ENCODE peak calls at places on chromosomes 6 and 20, in four cellular contexts. H is ovary, U is heart right ventricle, G is GM23248. L is an unnamed sample.

GRCh38 chr6:56804996-56805395 is 149.9 kb upstream of the BEND6 start:
- DNase-seq in U (no peak), G (peak), H (no peak), L (no peak)

GRCh38 chr6:141653590-141653989 is 479.1 kb upstream of the GJE1 start:
- DNase-seq in G (peak), U (no peak), H (no peak), L (no peak)

GRCh38 chr6:3742076-3742425 is 9.5 kb downstream of the PXDC1 start:
- DNase-seq in G (no peak), U (no peak), H (no peak), L (no peak)

GRCh38 chr20:45153756-45154155 is 20.9 kb upstream of the PI3 start:
- DNase-seq in H (no peak), G (no peak), U (no peak), L (no peak)

GRCh38 chr6:83536034-83536646 is 23.8 kb downstream of the PRSS35 start:
- DNase-seq in U (no peak), G (peak), H (peak), L (no peak)

GRCh38 chr6:26555505-26556262 is 17.5 kb downstream of the HMGN4 start:
- DNase-seq in H (no peak), G (peak), U (no peak), L (no peak)

GRCh38 chr6:6688951-6689350 is 100.4 kb downstream of the LY86 start:
- DNase-seq in H (no peak), G (peak), U (no peak), L (no peak)

GRCh38 chr6:158464483-158464882 is 95.4 kb upstream of the TMEM181 start:
- DNase-seq in U (no peak), G (no peak), H (no peak), L (no peak)

GRCh38 chr6:114039835-114040234 is 68.9 kb upstream of the HDAC2 start:
- DNase-seq in H (no peak), U (no peak), G (no peak), L (no peak)

GRCh38 chr20:49821850-49822249 is 9.2 kb downstream of the SLC9A8 start:
- DNase-seq in H (no peak), U (no peak), G (peak), L (no peak)

GRCh38 chr20:17641520-17641964 is 40.5 kb downstream of the RRBP1 start:
- DNase-seq in G (no peak), U (no peak), H (no peak), L (no peak)

GRCh38 chr6:144493035-144493910 is 208.1 kb downstream of the UTRN start:
- DNase-seq in U (no peak), H (no peak), G (peak), L (no peak)

GRCh38 chr6:42724825-42725224 is 2.4 kb upstream of the PRPH2 start:
- DNase-seq in U (no peak), H (no peak), G (no peak), L (no peak)

GRCh38 chr6:117506180-117506835 is 23.8 kb downstream of the DCBLD1 start:
- DNase-seq in H (no peak), U (no peak), G (peak), L (no peak)

GRCh38 chr6:132491303-132491702 is 21.6 kb downstream of the STX7 start:
- DNase-seq in U (no peak), H (no peak), G (peak), L (no peak)

GRCh38 chr20:6051505-6051904 is 2.4 kb downstream of the LRRN4 start:
- DNase-seq in H (no peak), G (peak), U (no peak), L (peak)

GRCh38 chr6:161701051-161701450 is 427.2 kb upstream of the AGPAT4 start:
- DNase-seq in G (no peak), U (no peak), H (no peak), L (no peak)

GRCh38 chr6:98526465-98526864 is 307.9 kb upstream of the POU3F2 start:
- DNase-seq in U (no peak), H (no peak), G (no peak), L (no peak)

GRCh38 chr6:111033628-111034289 is 51.9 kb downstream of the RPF2 start:
- DNase-seq in H (no peak), G (no peak), U (no peak), L (no peak)

GRCh38 chr6:42138630-42139619 is 3.5 kb downstream of the C6orf132 start:
- DNase-seq in H (no peak), G (no peak), U (no peak), L (no peak)

GRCh38 chr6:82484001-82484400 is 120.4 kb downstream of the TPBG start:
- DNase-seq in G (no peak), H (no peak), U (no peak), L (no peak)

GRCh38 chr20:50348118-50348517 is 157.5 kb downstream of the CEBPB start:
- DNase-seq in U (no peak), G (no peak), H (no peak), L (no peak)

GRCh38 chr6:144321839-144322591 is 36.9 kb downstream of the UTRN start:
- DNase-seq in G (peak), H (no peak), U (no peak), L (no peak)

GRCh38 chr6:151014404-151015150 is 149.1 kb downstream of the MTHFD1L start:
- DNase-seq in G (peak), H (peak), U (peak), L (no peak)

GRCh38 chr6:131519670-131520436 is 53.2 kb upstream of the ARG1 start:
- DNase-seq in U (no peak), H (no peak), G (peak), L (peak)

GRCh38 chr6:125596020-125596419 is 153.4 kb upstream of the HEY2 start:
- DNase-seq in G (no peak), U (no peak), H (no peak), L (peak)

GRCh38 chr6:10465633-10466499 is 51.0 kb upstream of the TFAP2A start:
- DNase-seq in G (peak), U (no peak), H (no peak), L (no peak)

GRCh38 chr6:56787209-56787608 is 144.5 kb upstream of the DST start:
- DNase-seq in U (no peak), H (no peak), G (no peak), L (no peak)

GRCh38 chr20:62345681-62346370 is 21.3 kb downstream of the LAMA5 start:
- DNase-seq in H (no peak), G (no peak), U (peak), L (no peak)
- H3K27ac ChIP-seq in H (no peak), G (no peak), U (no peak), L (no peak)

GRCh38 chr20:62691485-62691884 is 17.2 kb upstream of the NTSR1 start:
- DNase-seq in H (no peak), G (no peak), U (no peak), L (no peak)
- H3K27ac ChIP-seq in H (no peak), G (no peak), U (no peak), L (no peak)

GRCh38 chr6:21199246-21199645 is 394.3 kb upstream of the SOX4 start:
- DNase-seq in U (no peak), G (no peak), H (no peak), L (no peak)

GRCh38 chr6:21201673-21202430 is 391.7 kb upstream of the SOX4 start:
- DNase-seq in U (no peak), G (no peak), H (no peak), L (no peak)

GRCh38 chr6:21200056-21200870 is 393.3 kb upstream of the SOX4 start:
- DNase-seq in U (no peak), H (no peak), G (no peak), L (no peak)

GRCh38 chr6:21201181-21201580 is 392.4 kb upstream of the SOX4 start:
- DNase-seq in U (no peak), H (no peak), G (no peak), L (no peak)

DNA sequence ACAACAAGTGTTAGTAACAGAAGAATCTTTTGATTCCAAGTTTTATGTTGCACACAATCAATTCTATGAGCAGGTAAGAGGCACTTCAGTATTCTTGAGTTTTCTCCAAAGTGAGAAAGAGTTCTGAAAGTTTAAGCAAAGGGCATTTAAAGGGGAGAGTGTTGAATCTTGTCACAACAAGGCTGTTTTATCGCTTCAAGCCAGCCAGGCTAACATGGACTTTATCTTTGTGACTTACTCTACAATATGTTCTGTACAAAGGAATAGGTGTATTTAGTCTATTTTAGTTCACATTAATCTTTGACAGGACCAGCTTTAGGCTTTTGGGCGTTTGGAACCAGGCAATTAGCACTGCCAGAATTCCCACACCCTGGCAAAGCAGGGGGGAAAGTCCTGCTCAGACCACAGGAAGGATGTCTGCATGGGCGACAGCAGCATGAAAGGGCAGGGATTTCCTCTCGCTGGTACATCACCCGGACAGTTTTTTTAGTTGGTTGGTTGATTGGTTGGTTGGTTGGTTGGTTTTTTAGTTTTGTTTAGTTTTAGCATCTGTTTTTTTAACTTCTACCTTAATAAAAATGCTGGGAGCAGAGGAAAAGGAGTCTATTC is 395.4 kb upstream of the SOX4 start:
- DNase-seq in U (no peak), G (no peak), H (no peak), L (no peak)
- H3K27ac ChIP-seq in U (no peak), G (no peak), H (no peak), L (no peak)

GRCh38 chr6:35288834-35289233 is 8.8 kb upstream of the DEF6 start:
- DNase-seq in U (no peak), H (no peak), G (no peak), L (no peak)
- H3K27ac ChIP-seq in U (no peak), H (no peak), G (no peak), L (no peak)

GRCh38 chr20:15927893-15928650 is 645.2 kb downstream of the KIF16B start:
- DNase-seq in G (no peak), U (no peak), H (no peak), L (no peak)

GRCh38 chr20:15923030-15923776 is 650.0 kb downstream of the KIF16B start:
- DNase-seq in G (no peak), U (no peak), H (no peak), L (no peak)

GRCh38 chr20:15922556-15922955 is 650.7 kb downstream of the KIF16B start:
- DNase-seq in H (no peak), G (no peak), U (no peak), L (no peak)

GRCh38 chr20:15925376-15925775 is 647.9 kb downstream of the KIF16B start:
- DNase-seq in U (no peak), H (no peak), G (no peak), L (no peak)

GRCh38 chr20:15924556-15924955 is 648.7 kb downstream of the KIF16B start:
- DNase-seq in H (no peak), U (no peak), G (no peak), L (no peak)
- H3K27ac ChIP-seq in H (no peak), U (no peak), G (no peak), L (no peak)